ENCODE peak calls at places on chromosomes 12 and 14, in five cellular contexts. Y is IMR-90, I is fibroblast of mammary gland, J is amniotic stem cell, N is GM12865. W is an unnamed sample.
A peak's percentile ranks its signal among the peaks of the same experiment; 100 is the strongest.

GRCh38 chr12:6390084-6390799 is 6.3 kb downstream of the LTBR start:
- DNase-seq in N (no peak), I (no peak), Y (no peak), J (no peak), W (no peak)

GRCh38 chr12:1003600-1004271 is 12.7 kb downstream of the ERC1 start:
- DNase-seq in J (no peak), Y (no peak), I (no peak), N (no peak), W (no peak)

GRCh38 chr12:49491823-49492222 is 47.0 kb upstream of the KCNH3 start:
- DNase-seq in Y (no peak), J (no peak), I (no peak), N (no peak), W (no peak)

GRCh38 chr12:49627752-49628360 is 4.5 kb downstream of the PRPF40B start:
- DNase-seq in N (no peak), I (peak; percentile 74), Y (peak; percentile 49), J (no peak), W (peak; percentile 63)

GRCh38 chr12:66409195-66409871 is 107.0 kb downstream of the HELB start:
- DNase-seq in J (peak; percentile 5), Y (peak; percentile 80), N (peak; percentile 66), I (peak; percentile 81), W (no peak)

GRCh38 chr12:18383203-18383602 is 121.9 kb downstream of the PIK3C2G start:
- DNase-seq in N (no peak), Y (peak; percentile 89), I (peak; percentile 78), J (peak; percentile 80), W (peak; percentile 40)

GRCh38 chr14:71711131-71711530 is 221.1 kb upstream of the RGS6 start:
- DNase-seq in J (no peak), N (no peak), I (no peak), Y (no peak), W (no peak)

GRCh38 chr12:6827982-6828670 is at the start of gene P3H3:
- DNase-seq in J (no peak), Y (peak; percentile 47), N (no peak), I (peak; percentile 63), W (peak; percentile 77)

W was measured in H54.